ENCODE peak calls at places on chromosomes 7 and 10, in nine cellular contexts. M is NAMALWA; F is AG08396; J is NCI-H1436; K is choroid plexus epithelial cell; A is activated naive CD4-positive, alpha-beta T cell; Y is fibroblast of lung; R is T-helper 1 cell; D is MM.1S. E is an unnamed sample.

GRCh38 chr10:124671486-124672075 is 72.6 kb downstream of the FAM53B start:
- DNase-seq in M (peak), F (peak), J (peak), K (peak), A (no peak), Y (peak), R (no peak), D (no peak), E (no peak)

GRCh38 chr10:74282151-74282852 is 131.3 kb downstream of the ADK start:
- DNase-seq in M (no peak), F (no peak), J (no peak), K (peak), A (no peak), Y (peak), R (no peak), D (no peak), E (no peak)

GRCh38 chr7:145156834-145157233 is 321.0 kb upstream of the TPK1 start:
- DNase-seq in M (peak), F (no peak), J (peak), K (no peak), A (no peak), Y (no peak), R (no peak), D (no peak), E (peak)

GRCh38 chr7:377069-378040 is 87.4 kb downstream of the FOXL3 start:
- DNase-seq in M (no peak), F (no peak), J (no peak), K (no peak), A (no peak), Y (no peak), R (peak), D (no peak), E (no peak)

GRCh38 chr7:146514304-146514703 is 397.7 kb downstream of the CNTNAP2 start:
- DNase-seq in M (no peak), F (no peak), J (no peak), K (peak), A (no peak), Y (no peak), R (no peak), D (no peak), E (no peak)

GRCh38 chr10:95818010-95818409 is 62.0 kb downstream of the ENTPD1 start:
- DNase-seq in M (no peak), F (no peak), J (no peak), K (no peak), A (no peak), Y (no peak), R (no peak), D (no peak), E (no peak)

GRCh38 chr7:139488810-139489209 is 5.3 kb upstream of the KLRG2 start:
- DNase-seq in M (no peak), F (no peak), J (no peak), K (no peak), A (no peak), Y (no peak), R (no peak), D (no peak), E (no peak)

GRCh38 chr10:111123883-111124282 is 47.1 kb downstream of the ADRA2A start:
- DNase-seq in M (no peak), F (no peak), J (no peak), K (no peak), A (no peak), Y (no peak), R (no peak), D (no peak), E (no peak)

GRCh38 chr7:564176-564890 is 44.7 kb upstream of the PDGFA start:
- DNase-seq in M (no peak), F (no peak), J (no peak), K (no peak), A (no peak), Y (no peak), R (no peak), D (no peak), E (no peak)

GRCh38 chr10:103897241-103897774 is 20.7 kb downstream of the STN1 start:
- DNase-seq in M (no peak), F (no peak), J (no peak), K (peak), A (no peak), Y (no peak), R (no peak), D (no peak), E (no peak)

GRCh38 chr10:102963237-102963886 is 45.3 kb downstream of the CNNM2 start:
- DNase-seq in M (no peak), F (no peak), J (no peak), K (no peak), A (no peak), Y (no peak), R (no peak), D (no peak), E (no peak)

GRCh38 chr10:120260446-120260845 is 196.6 kb upstream of the PLPP4 start:
- DNase-seq in M (no peak), F (no peak), J (no peak), K (no peak), A (no peak), Y (no peak), R (no peak), D (no peak), E (no peak)

GRCh38 chr7:138297526-138297925 is 162.5 kb upstream of the TRIM24 start:
- DNase-seq in M (no peak), F (no peak), J (no peak), K (no peak), A (no peak), Y (no peak), R (no peak), D (no peak), E (no peak)

GRCh38 chr10:115129752-115130151 is 36.6 kb downstream of the ATRNL1 start:
- DNase-seq in M (peak), F (peak), J (peak), K (peak), A (no peak), Y (peak), R (no peak), D (peak), E (peak)

GRCh38 chr10:66717221-66717981 is 208.4 kb upstream of the LRRTM3 start:
- DNase-seq in M (no peak), F (no peak), J (peak), K (no peak), A (no peak), Y (no peak), R (no peak), D (no peak), E (no peak)

GRCh38 chr10:30553018-30553624 is 76.4 kb downstream of the LYZL2 start:
- DNase-seq in M (no peak), F (no peak), J (no peak), K (peak), A (no peak), Y (no peak), R (no peak), D (no peak), E (no peak)

GRCh38 chr7:27295236-27295635 is 52.6 kb downstream of the EVX1 start:
- DNase-seq in M (no peak), F (no peak), J (no peak), K (no peak), A (no peak), Y (no peak), R (no peak), D (no peak), E (no peak)

GRCh38 chr10:132497788-132498561 is 39.6 kb upstream of the INPP5A start:
- DNase-seq in M (no peak), F (no peak), J (no peak), K (no peak), A (no peak), Y (no peak), R (no peak), D (no peak), E (no peak)

GRCh38 chr7:94922457-94922856 is 15.1 kb downstream of the PPP1R9A start:
- DNase-seq in M (no peak), F (no peak), J (no peak), K (no peak), A (no peak), Y (no peak), R (no peak), D (no peak), E (no peak)

GRCh38 chr7:128879939-128880746 is 17.5 kb downstream of the ATP6V1F start:
- DNase-seq in M (no peak), F (peak), J (peak), K (peak), A (no peak), Y (peak), R (no peak), D (no peak), E (peak)

GRCh38 chr7:66800591-66800990 is 60.1 kb downstream of the RABGEF1 start:
- DNase-seq in M (no peak), F (no peak), J (no peak), K (no peak), A (no peak), Y (no peak), R (no peak), D (no peak), E (no peak)

GRCh38 chr10:110481948-110482347 is 15.8 kb upstream of the DUSP5 start:
- DNase-seq in M (no peak), F (no peak), J (no peak), K (no peak), A (no peak), Y (no peak), R (no peak), D (no peak), E (no peak)

GRCh38 chr7:17392846-17393245 is 94.4 kb downstream of the AHR start:
- DNase-seq in M (no peak), F (no peak), J (no peak), K (peak), A (no peak), Y (peak), R (no peak), D (no peak), E (no peak)

GRCh38 chr7:130909881-130910672 is 176.1 kb upstream of the KLF14 start:
- DNase-seq in M (no peak), F (no peak), J (no peak), K (no peak), A (no peak), Y (no peak), R (no peak), D (no peak), E (peak)

GRCh38 chr7:155878250-155878649 is 66.0 kb upstream of the SHH start:
- DNase-seq in M (no peak), F (no peak), J (no peak), K (no peak), A (no peak), Y (no peak), R (no peak), D (no peak), E (no peak)

GRCh38 chr10:19993714-19994343 is 177.6 kb downstream of the PLXDC2 start:
- DNase-seq in M (no peak), F (no peak), J (no peak), K (peak), A (no peak), Y (peak), R (no peak), D (no peak), E (no peak)

GRCh38 chr7:134834689-134835462 is 55.4 kb downstream of the CALD1 start:
- DNase-seq in M (no peak), F (no peak), J (no peak), K (peak), A (no peak), Y (peak), R (no peak), D (no peak), E (peak)

GRCh38 chr7:143042159-143042820 is 9.9 kb upstream of the OR6V1 start:
- DNase-seq in M (no peak), F (no peak), J (no peak), K (peak), A (no peak), Y (no peak), R (no peak), D (peak), E (no peak)

GRCh38 chr10:52308251-52309031 is 5.6 kb upstream of the DKK1 start:
- DNase-seq in M (peak), F (peak), J (peak), K (peak), A (no peak), Y (peak), R (no peak), D (peak), E (peak)